ENCODE peak calls at places on chromosomes 6 and 20, in seven cellular contexts. One of them, this sample, is unnamed.

GRCh38 chr6:80156204-80156603 is 49.7 kb downstream of the BCKDHB start:
- DNase-seq in hepatic stellate cell: no peak
- DNase-seq in SW 1271: no peak
- DNase-seq in stimulated activated CD4-positive, alpha-beta T cell treated with anti-CD3 and anti-CD28 coated beads, Interleukin-1b, Interleukin-23, amount 100 ng/mL, for 24 hours: no peak
- DNase-seq in heart left ventricle: no peak
- DNase-seq in cardiac muscle cell: no peak
- DNase-seq in CD4-positive, alpha-beta T cell: no peak
- DNase-seq in this sample: no peak

GRCh38 chr20:4113546-4113945 is 98.2 kb upstream of the RNF24 start:
- DNase-seq in hepatic stellate cell: no peak
- DNase-seq in SW 1271: no peak
- DNase-seq in stimulated activated CD4-positive, alpha-beta T cell treated with anti-CD3 and anti-CD28 coated beads, Interleukin-1b, Interleukin-23, amount 100 ng/mL, for 24 hours: no peak
- DNase-seq in heart left ventricle: no peak
- DNase-seq in cardiac muscle cell: no peak
- DNase-seq in CD4-positive, alpha-beta T cell: no peak
- DNase-seq in this sample: no peak

GRCh38 chr6:162943369-162943768 is 215.6 kb downstream of the PACRG start:
- DNase-seq in hepatic stellate cell: no peak
- DNase-seq in SW 1271: no peak
- DNase-seq in stimulated activated CD4-positive, alpha-beta T cell treated with anti-CD3 and anti-CD28 coated beads, Interleukin-1b, Interleukin-23, amount 100 ng/mL, for 24 hours: no peak
- DNase-seq in heart left ventricle: no peak
- DNase-seq in cardiac muscle cell: no peak
- DNase-seq in CD4-positive, alpha-beta T cell: no peak
- DNase-seq in this sample: no peak

GRCh38 chr20:46438156-46438750 is 31.8 kb upstream of the ELMO2 start:
- DNase-seq in hepatic stellate cell: peak
- DNase-seq in SW 1271: no peak
- DNase-seq in stimulated activated CD4-positive, alpha-beta T cell treated with anti-CD3 and anti-CD28 coated beads, Interleukin-1b, Interleukin-23, amount 100 ng/mL, for 24 hours: no peak
- DNase-seq in heart left ventricle: no peak
- DNase-seq in cardiac muscle cell: peak
- DNase-seq in CD4-positive, alpha-beta T cell: peak
- DNase-seq in this sample: no peak

GRCh38 chr6:15316754-15317153 is 70.9 kb downstream of the JARID2 start:
- DNase-seq in hepatic stellate cell: no peak
- DNase-seq in SW 1271: no peak
- DNase-seq in stimulated activated CD4-positive, alpha-beta T cell treated with anti-CD3 and anti-CD28 coated beads, Interleukin-1b, Interleukin-23, amount 100 ng/mL, for 24 hours: no peak
- DNase-seq in heart left ventricle: no peak
- DNase-seq in cardiac muscle cell: no peak
- DNase-seq in CD4-positive, alpha-beta T cell: no peak
- DNase-seq in this sample: no peak

GRCh38 chr6:117487831-117488230 is 5.4 kb downstream of the DCBLD1 start:
- DNase-seq in hepatic stellate cell: no peak
- DNase-seq in SW 1271: no peak
- DNase-seq in stimulated activated CD4-positive, alpha-beta T cell treated with anti-CD3 and anti-CD28 coated beads, Interleukin-1b, Interleukin-23, amount 100 ng/mL, for 24 hours: no peak
- DNase-seq in heart left ventricle: no peak
- DNase-seq in cardiac muscle cell: no peak
- DNase-seq in CD4-positive, alpha-beta T cell: no peak
- DNase-seq in this sample: no peak

GRCh38 chr6:38570750-38571149 is 69.0 kb downstream of the BTBD9 start:
- DNase-seq in hepatic stellate cell: no peak
- DNase-seq in SW 1271: no peak
- DNase-seq in stimulated activated CD4-positive, alpha-beta T cell treated with anti-CD3 and anti-CD28 coated beads, Interleukin-1b, Interleukin-23, amount 100 ng/mL, for 24 hours: no peak
- DNase-seq in heart left ventricle: no peak
- DNase-seq in cardiac muscle cell: peak
- DNase-seq in CD4-positive, alpha-beta T cell: no peak
- DNase-seq in this sample: no peak

GRCh38 chr6:38349795-38350194 is 289.9 kb downstream of the BTBD9 start:
- DNase-seq in hepatic stellate cell: peak
- DNase-seq in SW 1271: no peak
- DNase-seq in stimulated activated CD4-positive, alpha-beta T cell treated with anti-CD3 and anti-CD28 coated beads, Interleukin-1b, Interleukin-23, amount 100 ng/mL, for 24 hours: no peak
- DNase-seq in heart left ventricle: no peak
- DNase-seq in cardiac muscle cell: no peak
- DNase-seq in CD4-positive, alpha-beta T cell: no peak
- DNase-seq in this sample: no peak

GRCh38 chr6:41430875-41431274 is 95.5 kb downstream of the NCR2 start:
- DNase-seq in hepatic stellate cell: peak
- DNase-seq in SW 1271: peak
- DNase-seq in stimulated activated CD4-positive, alpha-beta T cell treated with anti-CD3 and anti-CD28 coated beads, Interleukin-1b, Interleukin-23, amount 100 ng/mL, for 24 hours: no peak
- DNase-seq in heart left ventricle: no peak
- DNase-seq in cardiac muscle cell: no peak
- DNase-seq in CD4-positive, alpha-beta T cell: no peak
- DNase-seq in this sample: no peak

GRCh38 chr6:106334646-106335448 is 9.3 kb upstream of the ATG5 start:
- DNase-seq in hepatic stellate cell: peak
- DNase-seq in SW 1271: peak
- DNase-seq in stimulated activated CD4-positive, alpha-beta T cell treated with anti-CD3 and anti-CD28 coated beads, Interleukin-1b, Interleukin-23, amount 100 ng/mL, for 24 hours: peak
- DNase-seq in heart left ventricle: peak
- DNase-seq in cardiac muscle cell: peak
- DNase-seq in CD4-positive, alpha-beta T cell: peak
- DNase-seq in this sample: peak

GRCh38 chr20:39660965-39661364 is 698.8 kb downstream of the DHX35 start:
- DNase-seq in hepatic stellate cell: no peak
- DNase-seq in SW 1271: no peak
- DNase-seq in stimulated activated CD4-positive, alpha-beta T cell treated with anti-CD3 and anti-CD28 coated beads, Interleukin-1b, Interleukin-23, amount 100 ng/mL, for 24 hours: no peak
- DNase-seq in heart left ventricle: no peak
- DNase-seq in cardiac muscle cell: no peak
- DNase-seq in CD4-positive, alpha-beta T cell: no peak
- DNase-seq in this sample: no peak

GRCh38 chr20:58619847-58620431 is 31.1 kb upstream of the STX16 start:
- DNase-seq in hepatic stellate cell: no peak
- DNase-seq in SW 1271: no peak
- DNase-seq in stimulated activated CD4-positive, alpha-beta T cell treated with anti-CD3 and anti-CD28 coated beads, Interleukin-1b, Interleukin-23, amount 100 ng/mL, for 24 hours: no peak
- DNase-seq in heart left ventricle: no peak
- DNase-seq in cardiac muscle cell: no peak
- DNase-seq in CD4-positive, alpha-beta T cell: no peak
- DNase-seq in this sample: no peak

GRCh38 chr20:18728165-18728866 is 85.3 kb upstream of the SCP2D1 start:
- DNase-seq in hepatic stellate cell: no peak
- DNase-seq in SW 1271: no peak
- DNase-seq in stimulated activated CD4-positive, alpha-beta T cell treated with anti-CD3 and anti-CD28 coated beads, Interleukin-1b, Interleukin-23, amount 100 ng/mL, for 24 hours: no peak
- DNase-seq in heart left ventricle: no peak
- DNase-seq in cardiac muscle cell: no peak
- DNase-seq in CD4-positive, alpha-beta T cell: no peak
- DNase-seq in this sample: no peak

GRCh38 chr20:25023316-25023715 is 30.8 kb upstream of the APMAP start:
- DNase-seq in hepatic stellate cell: no peak
- DNase-seq in SW 1271: no peak
- DNase-seq in stimulated activated CD4-positive, alpha-beta T cell treated with anti-CD3 and anti-CD28 coated beads, Interleukin-1b, Interleukin-23, amount 100 ng/mL, for 24 hours: no peak
- DNase-seq in heart left ventricle: no peak
- DNase-seq in cardiac muscle cell: no peak
- DNase-seq in CD4-positive, alpha-beta T cell: no peak
- DNase-seq in this sample: no peak

GRCh38 chr6:98787961-98788360 is 46.4 kb upstream of the POU3F2 start:
- DNase-seq in hepatic stellate cell: no peak
- DNase-seq in SW 1271: no peak
- DNase-seq in stimulated activated CD4-positive, alpha-beta T cell treated with anti-CD3 and anti-CD28 coated beads, Interleukin-1b, Interleukin-23, amount 100 ng/mL, for 24 hours: no peak
- DNase-seq in heart left ventricle: no peak
- DNase-seq in cardiac muscle cell: peak
- DNase-seq in CD4-positive, alpha-beta T cell: no peak
- DNase-seq in this sample: no peak

GRCh38 chr6:35496851-35497570 is at the start of gene TEAD3:
- DNase-seq in hepatic stellate cell: peak
- DNase-seq in SW 1271: no peak
- DNase-seq in stimulated activated CD4-positive, alpha-beta T cell treated with anti-CD3 and anti-CD28 coated beads, Interleukin-1b, Interleukin-23, amount 100 ng/mL, for 24 hours: peak
- DNase-seq in heart left ventricle: peak
- DNase-seq in cardiac muscle cell: peak
- DNase-seq in CD4-positive, alpha-beta T cell: peak
- DNase-seq in this sample: peak

GRCh38 chr6:111061493-111061892 is 25.8 kb upstream of the SLC16A10 start:
- DNase-seq in hepatic stellate cell: no peak
- DNase-seq in SW 1271: no peak
- DNase-seq in stimulated activated CD4-positive, alpha-beta T cell treated with anti-CD3 and anti-CD28 coated beads, Interleukin-1b, Interleukin-23, amount 100 ng/mL, for 24 hours: no peak
- DNase-seq in heart left ventricle: no peak
- DNase-seq in cardiac muscle cell: no peak
- DNase-seq in CD4-positive, alpha-beta T cell: no peak
- DNase-seq in this sample: no peak

GRCh38 chr6:3939964-3940363 is 90.8 kb downstream of the FAM50B start:
- DNase-seq in hepatic stellate cell: no peak
- DNase-seq in SW 1271: no peak
- DNase-seq in stimulated activated CD4-positive, alpha-beta T cell treated with anti-CD3 and anti-CD28 coated beads, Interleukin-1b, Interleukin-23, amount 100 ng/mL, for 24 hours: no peak
- DNase-seq in heart left ventricle: no peak
- DNase-seq in cardiac muscle cell: no peak
- DNase-seq in CD4-positive, alpha-beta T cell: no peak
- DNase-seq in this sample: peak

GRCh38 chr6:122077603-122078002 is 321.8 kb upstream of the HSF2 start:
- DNase-seq in hepatic stellate cell: no peak
- DNase-seq in SW 1271: no peak
- DNase-seq in stimulated activated CD4-positive, alpha-beta T cell treated with anti-CD3 and anti-CD28 coated beads, Interleukin-1b, Interleukin-23, amount 100 ng/mL, for 24 hours: no peak
- DNase-seq in heart left ventricle: no peak
- DNase-seq in cardiac muscle cell: no peak
- DNase-seq in CD4-positive, alpha-beta T cell: no peak
- DNase-seq in this sample: no peak

GRCh38 chr6:132812255-132812732 is 2.1 kb upstream of the RPS12 start:
- DNase-seq in hepatic stellate cell: no peak
- DNase-seq in SW 1271: no peak
- DNase-seq in stimulated activated CD4-positive, alpha-beta T cell treated with anti-CD3 and anti-CD28 coated beads, Interleukin-1b, Interleukin-23, amount 100 ng/mL, for 24 hours: no peak
- DNase-seq in heart left ventricle: no peak
- DNase-seq in cardiac muscle cell: no peak
- DNase-seq in CD4-positive, alpha-beta T cell: no peak
- DNase-seq in this sample: peak

GRCh38 chr6:97822632-97823031 is 539.6 kb upstream of the MMS22L start:
- DNase-seq in hepatic stellate cell: no peak
- DNase-seq in SW 1271: no peak
- DNase-seq in stimulated activated CD4-positive, alpha-beta T cell treated with anti-CD3 and anti-CD28 coated beads, Interleukin-1b, Interleukin-23, amount 100 ng/mL, for 24 hours: no peak
- DNase-seq in heart left ventricle: no peak
- DNase-seq in cardiac muscle cell: no peak
- DNase-seq in CD4-positive, alpha-beta T cell: no peak
- DNase-seq in this sample: no peak